ENCODE peak calls at places on chromosomes 13 and 19, in eight cellular contexts. Q is H9, X is HL-60, H is omental fat pad, M is PC-9, T is mesothelial cell of epicardium, D is cardiac muscle cell, R is bronchial epithelial cell. U is an unnamed sample.

GRCh38 chr19:52691737-52692136 is 43.1 kb downstream of the ZNF611 start:
- DNase-seq in R (no peak), D (no peak), M (no peak), H (no peak), Q (no peak), T (no peak), X (no peak), U (no peak)

GRCh38 chr19:38061294-38061693 is 154.3 kb downstream of the SIPA1L3 start:
- DNase-seq in R (peak; percentile 35), X (no peak), H (no peak), M (no peak), D (no peak), T (no peak), Q (no peak), U (no peak)

GRCh38 chr13:40315416-40316064 is 350.9 kb downstream of the FOXO1 start:
- DNase-seq in D (no peak), M (no peak), T (no peak), H (no peak), R (peak; percentile 74), X (no peak), Q (no peak), U (no peak)

GRCh38 chr19:46374526-46375475 is 27.9 kb downstream of the PPP5C start:
- DNase-seq in Q (peak; percentile 18), X (no peak), T (no peak), R (no peak), D (no peak), M (no peak), H (no peak), U (no peak)

GRCh38 chr13:77896977-77897376 is 21.7 kb downstream of the EDNRB start:
- DNase-seq in X (no peak), Q (no peak), T (no peak), H (no peak), D (no peak), R (no peak), M (no peak), U (no peak)

GRCh38 chr19:8089664-8090601 is 37.4 kb downstream of the CCL25 start:
- DNase-seq in Q (no peak), X (no peak), T (no peak), H (no peak), D (no peak), M (no peak), R (no peak), U (no peak)

GRCh38 chr19:7421941-7422744 is 66.7 kb downstream of the PEX11G start:
- DNase-seq in Q (no peak), D (no peak), H (no peak), X (no peak), M (peak; percentile 93), T (no peak), R (peak; percentile 65), U (no peak)

GRCh38 chr13:74131206-74131605 is 3.0 kb downstream of the KLF12 start:
- DNase-seq in Q (no peak), D (no peak), T (no peak), R (no peak), H (no peak), X (no peak), M (no peak), U (no peak)

GRCh38 chr13:41352935-41353801 is 42.1 kb downstream of the NAA16 start:
- DNase-seq in M (peak; percentile 53), Q (peak; percentile 47), X (no peak), D (peak; percentile 28), R (peak; percentile 75), H (no peak), T (peak; percentile 48), U (no peak)

GRCh38 chr13:51636349-51636890 is 52.2 kb downstream of the WDFY2 start:
- DNase-seq in Q (no peak), T (no peak), D (no peak), M (no peak), X (no peak), H (no peak), R (no peak), U (no peak)

GRCh38 chr13:36736119-36736726 is 62.4 kb downstream of the SERTM1 start:
- DNase-seq in H (no peak), M (no peak), X (peak; percentile 7), Q (no peak), R (peak; percentile 36), D (peak; percentile 79), T (peak; percentile 60), U (peak; percentile 30)

GRCh38 chr13:107329991-107330390 is 762.1 kb upstream of the ARGLU1 start:
- DNase-seq in D (peak; percentile 0), X (no peak), H (no peak), M (no peak), T (no peak), Q (no peak), R (no peak), U (no peak)

GRCh38 chr13:27770809-27771208 is 21.5 kb upstream of the GSX1 start:
- DNase-seq in R (peak; percentile 79), H (no peak), M (no peak), T (no peak), X (no peak), D (no peak), Q (peak; percentile 61), U (no peak)

GRCh38 chr13:100508391-100508790 is 80.2 kb downstream of the GGACT start:
- DNase-seq in M (no peak), T (no peak), Q (no peak), X (no peak), D (no peak), H (no peak), R (no peak), U (no peak)

GRCh38 chr19:42091300-42092266 is 15.6 kb downstream of the ZNF574 start:
- DNase-seq in X (no peak), M (peak; percentile 48), H (no peak), T (no peak), Q (no peak), R (peak; percentile 68), D (peak; percentile 55), U (no peak)

GRCh38 chr19:41811036-41811435 is 14.6 kb downstream of the CEACAM3 start:
- DNase-seq in X (peak; percentile 78), Q (no peak), T (no peak), H (no peak), M (no peak), R (no peak), D (no peak), U (no peak)

DNA sequence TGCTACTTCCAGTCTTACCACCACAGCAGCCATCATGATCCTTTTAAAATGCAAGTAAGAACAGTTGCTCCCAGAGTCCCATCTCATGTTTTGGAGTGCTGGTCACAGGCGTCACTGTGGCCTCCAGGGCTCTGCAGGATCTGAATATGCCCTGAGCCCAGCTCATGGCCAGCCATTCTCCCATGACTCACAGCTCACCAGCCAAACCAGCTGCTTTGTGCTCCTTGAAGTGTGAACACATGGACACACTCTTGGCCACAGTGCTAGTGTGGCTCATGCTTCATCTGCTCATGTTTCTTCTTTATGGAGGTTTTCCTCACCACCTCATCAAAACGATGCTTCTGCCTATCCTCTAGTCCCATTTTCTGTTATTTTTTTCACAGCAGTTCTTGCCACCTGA is 466.5 kb downstream of the UQCRFS1 start:
- DNase-seq in M (no peak), X (no peak), T (no peak), Q (no peak), R (no peak), D (no peak), H (no peak), U (no peak)
- TF ChIP-seq CTCF in M (no peak), X (no peak), T (no peak), Q (no peak), R (no peak), D (no peak), H (no peak), U (no peak)

DNA sequence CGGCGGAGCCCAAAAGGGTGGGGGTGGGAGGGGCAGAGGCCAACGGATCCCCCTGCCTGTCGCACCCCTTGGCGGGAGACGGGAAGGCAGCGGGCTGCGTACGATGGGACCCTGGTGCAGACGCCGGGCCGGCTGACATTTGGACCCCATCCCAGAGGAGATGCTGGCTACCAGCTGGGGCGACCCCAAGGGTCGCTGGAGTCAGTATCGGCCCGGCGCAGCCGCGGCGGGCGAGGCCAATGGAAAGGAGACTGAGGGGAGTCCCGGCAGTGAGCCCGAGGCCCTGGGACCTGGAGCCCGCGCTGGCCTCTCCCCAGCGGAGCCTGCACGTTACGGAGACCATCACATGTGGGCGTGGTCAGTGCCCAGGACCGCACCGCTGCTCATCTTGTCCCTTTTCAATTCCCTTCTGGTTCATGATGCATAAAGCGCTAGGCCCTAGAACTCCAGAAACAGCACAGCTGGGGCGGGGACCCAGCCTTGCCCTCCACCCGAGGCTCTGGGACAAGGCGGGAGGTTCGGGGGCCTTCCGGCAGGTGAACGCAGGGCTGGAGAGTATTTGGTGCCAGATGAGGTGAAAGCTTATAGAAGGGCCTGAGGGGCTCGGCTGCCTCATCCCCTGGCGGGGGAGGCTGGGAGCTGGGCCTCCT is 8.0 kb downstream of the C19orf25 start:
- DNase-seq in T (no peak), R (no peak), M (no peak), H (no peak), X (no peak), D (peak; percentile 44), Q (peak; percentile 84), U (no peak)
- TF ChIP-seq CTCF in T (no peak), R (no peak), M (no peak), H (no peak), X (no peak), D (peak; percentile 28), Q (peak; percentile 41), U (no peak)

DNA sequence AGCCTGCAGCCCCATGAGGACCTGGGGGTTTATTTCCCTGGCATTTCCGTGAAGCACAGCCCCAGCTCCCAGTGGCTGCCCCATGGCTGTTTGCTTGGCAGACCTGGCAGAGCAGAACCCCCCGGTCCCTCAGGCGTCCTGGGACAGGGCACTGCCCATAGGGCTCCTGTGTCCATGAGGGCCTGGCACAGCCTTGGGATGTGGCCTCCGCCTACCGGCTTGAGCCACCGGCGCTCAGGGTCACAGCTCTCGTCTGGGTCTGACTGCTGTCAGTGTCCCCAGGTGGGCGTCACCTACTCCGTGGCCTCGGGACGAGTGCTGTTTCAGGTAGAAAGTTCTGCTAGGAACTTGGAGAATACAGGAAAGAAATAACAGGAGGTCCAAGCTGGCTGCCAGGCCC is 52.8 kb downstream of the MYO9B start:
- DNase-seq in X (no peak), R (no peak), T (no peak), D (no peak), H (no peak), M (no peak), Q (no peak), U (no peak)
- TF ChIP-seq CTCF in X (no peak), R (no peak), T (no peak), D (no peak), H (no peak), M (no peak), Q (no peak), U (no peak)

GRCh38 chr19:49130325-49130724 is 11.0 kb downstream of the PPFIA3 start:
- DNase-seq in X (no peak), T (no peak), Q (no peak), M (no peak), H (no peak), R (no peak), D (no peak), U (no peak)

GRCh38 chr19:49132974-49133609 is 13.7 kb downstream of the PPFIA3 start:
- DNase-seq in Q (peak; percentile 87), X (no peak), R (no peak), H (no peak), D (peak; percentile 17), M (peak; percentile 11), T (no peak), U (no peak)

GRCh38 chr19:49135686-49136085 is 16.3 kb downstream of the PPFIA3 start:
- DNase-seq in D (no peak), H (no peak), R (no peak), X (no peak), T (no peak), M (peak; percentile 18), Q (no peak), U (no peak)

GRCh38 chr19:49136771-49137171 is 17.4 kb downstream of the PPFIA3 start:
- DNase-seq in X (no peak), M (peak; percentile 32), H (no peak), T (no peak), Q (no peak), D (no peak), R (no peak), U (no peak)

GRCh38 chr19:49133621-49134454 is 14.5 kb downstream of the PPFIA3 start:
- DNase-seq in X (no peak), D (peak; percentile 33), T (no peak), Q (peak; percentile 90), R (peak; percentile 75), H (no peak), M (peak; percentile 33), U (no peak)
- TF ChIP-seq CTCF in X (no peak), D (peak; percentile 25), T (no peak), Q (no peak), R (peak; percentile 15), H (no peak), M (no peak), U (no peak)

U was measured in progenitor cell of endocrine pancreas.